ENCODE peak calls at places on chromosome 22, in six cellular contexts. One of them, this sample, is unnamed.

GRCh38 chr22:44260216-44261035 is 52.3 kb downstream of the SHISAL1 start:
- DNase-seq in activated CD8-positive, alpha-beta memory T cell treated with anti-CD3 and anti-CD28 coated beads for 1 hour: no peak
- DNase-seq in NCI-H82: no peak
- DNase-seq in skeletal muscle cell: no peak
- DNase-seq in stimulated activated CD4-positive, alpha-beta T cell treated with anti-CD3 and anti-CD28 coated beads, Interleukin-1b, Interleukin-23, amount 100 ng/mL, for 24 hours: no peak
- DNase-seq in activated CD4-positive, alpha-beta T cell treated with anti-CD3 and anti-CD28 coated beads for 24 hours: no peak
- DNase-seq in this sample: no peak

GRCh38 chr22:33867118-33867863 is 53.0 kb downstream of the LARGE1 start:
- DNase-seq in activated CD8-positive, alpha-beta memory T cell treated with anti-CD3 and anti-CD28 coated beads for 1 hour: no peak
- DNase-seq in NCI-H82: peak
- DNase-seq in skeletal muscle cell: no peak
- DNase-seq in stimulated activated CD4-positive, alpha-beta T cell treated with anti-CD3 and anti-CD28 coated beads, Interleukin-1b, Interleukin-23, amount 100 ng/mL, for 24 hours: no peak
- DNase-seq in activated CD4-positive, alpha-beta T cell treated with anti-CD3 and anti-CD28 coated beads for 24 hours: no peak
- DNase-seq in this sample: no peak

GRCh38 chr22:27452916-27453315 is 348.6 kb downstream of the MN1 start:
- DNase-seq in activated CD8-positive, alpha-beta memory T cell treated with anti-CD3 and anti-CD28 coated beads for 1 hour: no peak
- DNase-seq in NCI-H82: no peak
- DNase-seq in skeletal muscle cell: no peak
- DNase-seq in stimulated activated CD4-positive, alpha-beta T cell treated with anti-CD3 and anti-CD28 coated beads, Interleukin-1b, Interleukin-23, amount 100 ng/mL, for 24 hours: no peak
- DNase-seq in activated CD4-positive, alpha-beta T cell treated with anti-CD3 and anti-CD28 coated beads for 24 hours: no peak
- DNase-seq in this sample: no peak

GRCh38 chr22:19615001-19615461 is 90.8 kb upstream of the CLDN5 start:
- DNase-seq in activated CD8-positive, alpha-beta memory T cell treated with anti-CD3 and anti-CD28 coated beads for 1 hour: no peak
- DNase-seq in NCI-H82: no peak
- DNase-seq in skeletal muscle cell: no peak
- DNase-seq in stimulated activated CD4-positive, alpha-beta T cell treated with anti-CD3 and anti-CD28 coated beads, Interleukin-1b, Interleukin-23, amount 100 ng/mL, for 24 hours: no peak
- DNase-seq in activated CD4-positive, alpha-beta T cell treated with anti-CD3 and anti-CD28 coated beads for 24 hours: no peak
- DNase-seq in this sample: no peak

GRCh38 chr22:33873186-33873585 is 47.1 kb downstream of the LARGE1 start:
- DNase-seq in activated CD8-positive, alpha-beta memory T cell treated with anti-CD3 and anti-CD28 coated beads for 1 hour: no peak
- DNase-seq in NCI-H82: no peak
- DNase-seq in skeletal muscle cell: no peak
- DNase-seq in stimulated activated CD4-positive, alpha-beta T cell treated with anti-CD3 and anti-CD28 coated beads, Interleukin-1b, Interleukin-23, amount 100 ng/mL, for 24 hours: no peak
- DNase-seq in activated CD4-positive, alpha-beta T cell treated with anti-CD3 and anti-CD28 coated beads for 24 hours: no peak
- DNase-seq in this sample: no peak

GRCh38 chr22:44202261-44202789 is 21.6 kb downstream of the PARVG start:
- DNase-seq in activated CD8-positive, alpha-beta memory T cell treated with anti-CD3 and anti-CD28 coated beads for 1 hour: no peak
- DNase-seq in NCI-H82: no peak
- DNase-seq in skeletal muscle cell: peak
- DNase-seq in stimulated activated CD4-positive, alpha-beta T cell treated with anti-CD3 and anti-CD28 coated beads, Interleukin-1b, Interleukin-23, amount 100 ng/mL, for 24 hours: no peak
- DNase-seq in activated CD4-positive, alpha-beta T cell treated with anti-CD3 and anti-CD28 coated beads for 24 hours: no peak
- DNase-seq in this sample: no peak

GRCh38 chr22:17795661-17796548 is 21.6 kb upstream of the BID start:
- DNase-seq in activated CD8-positive, alpha-beta memory T cell treated with anti-CD3 and anti-CD28 coated beads for 1 hour: no peak
- DNase-seq in NCI-H82: no peak
- DNase-seq in skeletal muscle cell: no peak
- DNase-seq in stimulated activated CD4-positive, alpha-beta T cell treated with anti-CD3 and anti-CD28 coated beads, Interleukin-1b, Interleukin-23, amount 100 ng/mL, for 24 hours: no peak
- DNase-seq in activated CD4-positive, alpha-beta T cell treated with anti-CD3 and anti-CD28 coated beads for 24 hours: no peak
- DNase-seq in this sample: no peak

GRCh38 chr22:26956346-26956745 is 299.0 kb downstream of the MIAT start:
- DNase-seq in activated CD8-positive, alpha-beta memory T cell treated with anti-CD3 and anti-CD28 coated beads for 1 hour: no peak
- DNase-seq in NCI-H82: no peak
- DNase-seq in skeletal muscle cell: no peak
- DNase-seq in stimulated activated CD4-positive, alpha-beta T cell treated with anti-CD3 and anti-CD28 coated beads, Interleukin-1b, Interleukin-23, amount 100 ng/mL, for 24 hours: no peak
- DNase-seq in activated CD4-positive, alpha-beta T cell treated with anti-CD3 and anti-CD28 coated beads for 24 hours: no peak
- DNase-seq in this sample: no peak

GRCh38 chr22:32564170-32565001 is 89.8 kb downstream of the FBXO7 start:
- DNase-seq in activated CD8-positive, alpha-beta memory T cell treated with anti-CD3 and anti-CD28 coated beads for 1 hour: no peak
- DNase-seq in NCI-H82: peak
- DNase-seq in skeletal muscle cell: no peak
- DNase-seq in stimulated activated CD4-positive, alpha-beta T cell treated with anti-CD3 and anti-CD28 coated beads, Interleukin-1b, Interleukin-23, amount 100 ng/mL, for 24 hours: no peak
- DNase-seq in activated CD4-positive, alpha-beta T cell treated with anti-CD3 and anti-CD28 coated beads for 24 hours: no peak
- DNase-seq in this sample: no peak

GRCh38 chr22:25101986-25102385 is 97.7 kb upstream of the CRYBB3 start:
- DNase-seq in activated CD8-positive, alpha-beta memory T cell treated with anti-CD3 and anti-CD28 coated beads for 1 hour: no peak
- DNase-seq in NCI-H82: no peak
- DNase-seq in skeletal muscle cell: no peak
- DNase-seq in stimulated activated CD4-positive, alpha-beta T cell treated with anti-CD3 and anti-CD28 coated beads, Interleukin-1b, Interleukin-23, amount 100 ng/mL, for 24 hours: no peak
- DNase-seq in activated CD4-positive, alpha-beta T cell treated with anti-CD3 and anti-CD28 coated beads for 24 hours: no peak
- DNase-seq in this sample: no peak

GRCh38 chr22:37544955-37545702 is 15.2 kb upstream of the CDC42EP1 start:
- DNase-seq in activated CD8-positive, alpha-beta memory T cell treated with anti-CD3 and anti-CD28 coated beads for 1 hour: no peak
- DNase-seq in NCI-H82: peak
- DNase-seq in skeletal muscle cell: no peak
- DNase-seq in stimulated activated CD4-positive, alpha-beta T cell treated with anti-CD3 and anti-CD28 coated beads, Interleukin-1b, Interleukin-23, amount 100 ng/mL, for 24 hours: peak
- DNase-seq in activated CD4-positive, alpha-beta T cell treated with anti-CD3 and anti-CD28 coated beads for 24 hours: no peak
- DNase-seq in this sample: peak

GRCh38 chr22:37228106-37229011 is 15.7 kb downstream of the RAC2 start:
- DNase-seq in activated CD8-positive, alpha-beta memory T cell treated with anti-CD3 and anti-CD28 coated beads for 1 hour: no peak
- DNase-seq in NCI-H82: no peak
- DNase-seq in skeletal muscle cell: no peak
- DNase-seq in stimulated activated CD4-positive, alpha-beta T cell treated with anti-CD3 and anti-CD28 coated beads, Interleukin-1b, Interleukin-23, amount 100 ng/mL, for 24 hours: no peak
- DNase-seq in activated CD4-positive, alpha-beta T cell treated with anti-CD3 and anti-CD28 coated beads for 24 hours: no peak
- DNase-seq in this sample: no peak

GRCh38 chr22:50626856-50627451 is 998 bp downstream of the ARSA start:
- DNase-seq in activated CD8-positive, alpha-beta memory T cell treated with anti-CD3 and anti-CD28 coated beads for 1 hour: no peak
- DNase-seq in NCI-H82: no peak
- DNase-seq in skeletal muscle cell: no peak
- DNase-seq in stimulated activated CD4-positive, alpha-beta T cell treated with anti-CD3 and anti-CD28 coated beads, Interleukin-1b, Interleukin-23, amount 100 ng/mL, for 24 hours: no peak
- DNase-seq in activated CD4-positive, alpha-beta T cell treated with anti-CD3 and anti-CD28 coated beads for 24 hours: no peak
- DNase-seq in this sample: no peak

GRCh38 chr22:36395922-36396321 is 8.2 kb upstream of the MYH9 start:
- DNase-seq in activated CD8-positive, alpha-beta memory T cell treated with anti-CD3 and anti-CD28 coated beads for 1 hour: no peak
- DNase-seq in NCI-H82: no peak
- DNase-seq in skeletal muscle cell: no peak
- DNase-seq in stimulated activated CD4-positive, alpha-beta T cell treated with anti-CD3 and anti-CD28 coated beads, Interleukin-1b, Interleukin-23, amount 100 ng/mL, for 24 hours: no peak
- DNase-seq in activated CD4-positive, alpha-beta T cell treated with anti-CD3 and anti-CD28 coated beads for 24 hours: no peak
- DNase-seq in this sample: no peak

GRCh38 chr22:23011105-23011674 is 59.1 kb upstream of the GNAZ start:
- DNase-seq in activated CD8-positive, alpha-beta memory T cell treated with anti-CD3 and anti-CD28 coated beads for 1 hour: no peak
- DNase-seq in NCI-H82: no peak
- DNase-seq in skeletal muscle cell: no peak
- DNase-seq in stimulated activated CD4-positive, alpha-beta T cell treated with anti-CD3 and anti-CD28 coated beads, Interleukin-1b, Interleukin-23, amount 100 ng/mL, for 24 hours: no peak
- DNase-seq in activated CD4-positive, alpha-beta T cell treated with anti-CD3 and anti-CD28 coated beads for 24 hours: no peak
- DNase-seq in this sample: no peak

GRCh38 chr22:39712938-39713525 is 142.5 kb downstream of the CACNA1I start:
- DNase-seq in activated CD8-positive, alpha-beta memory T cell treated with anti-CD3 and anti-CD28 coated beads for 1 hour: no peak
- DNase-seq in NCI-H82: no peak
- DNase-seq in skeletal muscle cell: no peak
- DNase-seq in stimulated activated CD4-positive, alpha-beta T cell treated with anti-CD3 and anti-CD28 coated beads, Interleukin-1b, Interleukin-23, amount 100 ng/mL, for 24 hours: no peak
- DNase-seq in activated CD4-positive, alpha-beta T cell treated with anti-CD3 and anti-CD28 coated beads for 24 hours: no peak
- DNase-seq in this sample: no peak

GRCh38 chr22:19041403-19042074 is 80.7 kb downstream of the DGCR2 start:
- DNase-seq in activated CD8-positive, alpha-beta memory T cell treated with anti-CD3 and anti-CD28 coated beads for 1 hour: no peak
- DNase-seq in NCI-H82: no peak
- DNase-seq in skeletal muscle cell: no peak
- DNase-seq in stimulated activated CD4-positive, alpha-beta T cell treated with anti-CD3 and anti-CD28 coated beads, Interleukin-1b, Interleukin-23, amount 100 ng/mL, for 24 hours: no peak
- DNase-seq in activated CD4-positive, alpha-beta T cell treated with anti-CD3 and anti-CD28 coated beads for 24 hours: no peak
- DNase-seq in this sample: no peak

GRCh38 chr22:35484651-35485372 is 55.8 kb upstream of the RASD2 start:
- DNase-seq in activated CD8-positive, alpha-beta memory T cell treated with anti-CD3 and anti-CD28 coated beads for 1 hour: no peak
- DNase-seq in NCI-H82: no peak
- DNase-seq in skeletal muscle cell: no peak
- DNase-seq in stimulated activated CD4-positive, alpha-beta T cell treated with anti-CD3 and anti-CD28 coated beads, Interleukin-1b, Interleukin-23, amount 100 ng/mL, for 24 hours: no peak
- DNase-seq in activated CD4-positive, alpha-beta T cell treated with anti-CD3 and anti-CD28 coated beads for 24 hours: no peak
- DNase-seq in this sample: no peak

GRCh38 chr22:42868751-42869251 is 11.7 kb upstream of the ARFGAP3 start:
- DNase-seq in activated CD8-positive, alpha-beta memory T cell treated with anti-CD3 and anti-CD28 coated beads for 1 hour: no peak
- DNase-seq in NCI-H82: no peak
- DNase-seq in skeletal muscle cell: no peak
- DNase-seq in stimulated activated CD4-positive, alpha-beta T cell treated with anti-CD3 and anti-CD28 coated beads, Interleukin-1b, Interleukin-23, amount 100 ng/mL, for 24 hours: no peak
- DNase-seq in activated CD4-positive, alpha-beta T cell treated with anti-CD3 and anti-CD28 coated beads for 24 hours: no peak
- DNase-seq in this sample: no peak

GRCh38 chr22:35102663-35103062 is 36.7 kb downstream of the ISX start:
- DNase-seq in activated CD8-positive, alpha-beta memory T cell treated with anti-CD3 and anti-CD28 coated beads for 1 hour: no peak
- DNase-seq in NCI-H82: no peak
- DNase-seq in skeletal muscle cell: no peak
- DNase-seq in stimulated activated CD4-positive, alpha-beta T cell treated with anti-CD3 and anti-CD28 coated beads, Interleukin-1b, Interleukin-23, amount 100 ng/mL, for 24 hours: no peak
- DNase-seq in activated CD4-positive, alpha-beta T cell treated with anti-CD3 and anti-CD28 coated beads for 24 hours: no peak
- DNase-seq in this sample: no peak

GRCh38 chr22:27711756-27712155 is 89.8 kb downstream of the MN1 start:
- DNase-seq in activated CD8-positive, alpha-beta memory T cell treated with anti-CD3 and anti-CD28 coated beads for 1 hour: no peak
- DNase-seq in NCI-H82: no peak
- DNase-seq in skeletal muscle cell: no peak
- DNase-seq in stimulated activated CD4-positive, alpha-beta T cell treated with anti-CD3 and anti-CD28 coated beads, Interleukin-1b, Interleukin-23, amount 100 ng/mL, for 24 hours: no peak
- DNase-seq in activated CD4-positive, alpha-beta T cell treated with anti-CD3 and anti-CD28 coated beads for 24 hours: no peak
- DNase-seq in this sample: no peak

GRCh38 chr22:24413726-24414385 is 13.5 kb upstream of the ADORA2A start:
- DNase-seq in activated CD8-positive, alpha-beta memory T cell treated with anti-CD3 and anti-CD28 coated beads for 1 hour: no peak
- DNase-seq in NCI-H82: no peak
- DNase-seq in skeletal muscle cell: no peak
- DNase-seq in stimulated activated CD4-positive, alpha-beta T cell treated with anti-CD3 and anti-CD28 coated beads, Interleukin-1b, Interleukin-23, amount 100 ng/mL, for 24 hours: no peak
- DNase-seq in activated CD4-positive, alpha-beta T cell treated with anti-CD3 and anti-CD28 coated beads for 24 hours: no peak
- DNase-seq in this sample: no peak

GRCh38 chr22:25722223-25723015 is 19.6 kb upstream of the MYO18B start:
- DNase-seq in activated CD8-positive, alpha-beta memory T cell treated with anti-CD3 and anti-CD28 coated beads for 1 hour: no peak
- DNase-seq in NCI-H82: no peak
- DNase-seq in skeletal muscle cell: no peak
- DNase-seq in stimulated activated CD4-positive, alpha-beta T cell treated with anti-CD3 and anti-CD28 coated beads, Interleukin-1b, Interleukin-23, amount 100 ng/mL, for 24 hours: no peak
- DNase-seq in activated CD4-positive, alpha-beta T cell treated with anti-CD3 and anti-CD28 coated beads for 24 hours: no peak
- DNase-seq in this sample: no peak

GRCh38 chr22:35498026-35498425 is 42.6 kb upstream of the RASD2 start:
- DNase-seq in activated CD8-positive, alpha-beta memory T cell treated with anti-CD3 and anti-CD28 coated beads for 1 hour: no peak
- DNase-seq in NCI-H82: peak
- DNase-seq in skeletal muscle cell: no peak
- DNase-seq in stimulated activated CD4-positive, alpha-beta T cell treated with anti-CD3 and anti-CD28 coated beads, Interleukin-1b, Interleukin-23, amount 100 ng/mL, for 24 hours: no peak
- DNase-seq in activated CD4-positive, alpha-beta T cell treated with anti-CD3 and anti-CD28 coated beads for 24 hours: no peak
- DNase-seq in this sample: no peak

GRCh38 chr22:45290410-45290936 is 5.7 kb downstream of the UPK3A start:
- DNase-seq in activated CD8-positive, alpha-beta memory T cell treated with anti-CD3 and anti-CD28 coated beads for 1 hour: no peak
- DNase-seq in NCI-H82: peak
- DNase-seq in skeletal muscle cell: peak
- DNase-seq in stimulated activated CD4-positive, alpha-beta T cell treated with anti-CD3 and anti-CD28 coated beads, Interleukin-1b, Interleukin-23, amount 100 ng/mL, for 24 hours: no peak
- DNase-seq in activated CD4-positive, alpha-beta T cell treated with anti-CD3 and anti-CD28 coated beads for 24 hours: no peak
- DNase-seq in this sample: no peak

GRCh38 chr22:21778705-21779363 is 43.2 kb upstream of the YPEL1 start:
- DNase-seq in activated CD8-positive, alpha-beta memory T cell treated with anti-CD3 and anti-CD28 coated beads for 1 hour: no peak
- DNase-seq in NCI-H82: no peak
- DNase-seq in skeletal muscle cell: no peak
- DNase-seq in stimulated activated CD4-positive, alpha-beta T cell treated with anti-CD3 and anti-CD28 coated beads, Interleukin-1b, Interleukin-23, amount 100 ng/mL, for 24 hours: no peak
- DNase-seq in activated CD4-positive, alpha-beta T cell treated with anti-CD3 and anti-CD28 coated beads for 24 hours: no peak
- DNase-seq in this sample: no peak

GRCh38 chr22:50049299-50050195 is 8.6 kb downstream of the TTLL8 start:
- DNase-seq in activated CD8-positive, alpha-beta memory T cell treated with anti-CD3 and anti-CD28 coated beads for 1 hour: no peak
- DNase-seq in NCI-H82: no peak
- DNase-seq in skeletal muscle cell: no peak
- DNase-seq in stimulated activated CD4-positive, alpha-beta T cell treated with anti-CD3 and anti-CD28 coated beads, Interleukin-1b, Interleukin-23, amount 100 ng/mL, for 24 hours: no peak
- DNase-seq in activated CD4-positive, alpha-beta T cell treated with anti-CD3 and anti-CD28 coated beads for 24 hours: no peak
- DNase-seq in this sample: no peak

This sample was measured in activated T-helper 1 cell treated with Interleukin-2 at 50 U/mL for 16 hours.